ENCODE peak calls at places on chromosome X, in six cellular contexts. T is GM12878, N is SK-N-SH, F is endothelial cell of umbilical vein, L is HCT116, M is breast epithelium. J is an unnamed sample.

GRCh38 chrX:154401045-154401799 is 3.0 kb downstream of the RPL10 start:
- DNase-seq in L (no peak), F (no peak), N (no peak), M (no peak), T (no peak), J (no peak)

GRCh38 chrX:12956704-12957541 is 18.0 kb upstream of the TMSB4X start:
- DNase-seq in F (peak; percentile 77), M (no peak), T (peak; percentile 91), N (peak; percentile 4), L (peak; percentile 37), J (no peak)

GRCh38 chrX:104742345-104742744 is 176.3 kb downstream of the IL1RAPL2 start:
- DNase-seq in L (no peak), F (no peak), N (no peak), T (no peak), M (no peak), J (no peak)

GRCh38 chrX:6384391-6384790 is 150.5 kb downstream of the VCX3A start:
- DNase-seq in T (no peak), L (no peak), F (no peak), M (no peak), N (no peak), J (no peak)

GRCh38 chrX:46602468-46603102 is 29.0 kb downstream of the CHST7 start:
- DNase-seq in L (no peak), M (no peak), T (no peak), N (no peak), F (no peak), J (no peak)

GRCh38 chrX:136646602-136647239 is 1.2 kb upstream of the CD40LG start:
- DNase-seq in L (no peak), T (no peak), M (no peak), N (no peak), F (no peak), J (no peak)

GRCh38 chrX:33725556-33726232 is 406.4 kb downstream of the FAM47A start:
- DNase-seq in T (no peak), F (peak; percentile 16), M (peak; percentile 48), N (no peak), L (no peak), J (peak; percentile 4)

GRCh38 chrX:121579016-121579760 is 531.8 kb downstream of the GLUD2 start:
- DNase-seq in F (peak; percentile 1), M (no peak), T (peak; percentile 4), N (peak; percentile 3), L (peak; percentile 15), J (no peak)

GRCh38 chrX:153909024-153909979 is 4.8 kb downstream of the AVPR2 start:
- DNase-seq in F (no peak), T (no peak), L (no peak), M (no peak), N (peak; percentile 71), J (no peak)

GRCh38 chrX:19462879-19463278 is 52.4 kb downstream of the MAP3K15 start:
- DNase-seq in M (no peak), L (no peak), N (no peak), F (no peak), T (no peak), J (no peak)

GRCh38 chrX:54495814-54496516 is at the start of gene FGD1:
- DNase-seq in L (no peak), F (peak; percentile 60), N (peak; percentile 92), T (no peak), M (peak; percentile 62), J (peak; percentile 52)

GRCh38 chrX:68419934-68420333 is 13.4 kb downstream of the OPHN1 start:
- DNase-seq in N (no peak), M (no peak), L (no peak), T (no peak), F (no peak), J (no peak)

GRCh38 chrX:53714580-53715335 is 28.2 kb upstream of the HUWE1 start:
- DNase-seq in M (peak; percentile 52), N (no peak), F (peak; percentile 8), L (peak; percentile 4), T (peak; percentile 89), J (peak; percentile 62)

GRCh38 chrX:24672701-24673190 is 21.0 kb upstream of the POLA1 start:
- DNase-seq in F (no peak), T (no peak), N (no peak), M (no peak), L (no peak), J (no peak)

GRCh38 chrX:68238568-68238967 is 194.7 kb downstream of the OPHN1 start:
- DNase-seq in T (no peak), F (no peak), L (no peak), M (no peak), N (peak; percentile 2), J (no peak)

GRCh38 chrX:72003811-72004750 is 93.4 kb downstream of the NHSL2 start:
- DNase-seq in N (peak; percentile 48), F (peak; percentile 45), L (peak; percentile 40), M (no peak), T (no peak), J (no peak)

GRCh38 chrX:150934453-150934852 is 36.0 kb upstream of the CD99L2 start:
- DNase-seq in F (no peak), M (no peak), N (no peak), T (no peak), L (no peak), J (peak; percentile 23)

GRCh38 chrX:154096140-154097002 is 1.1 kb downstream of the MECP2 start:
- DNase-seq in T (no peak), F (no peak), M (no peak), N (no peak), L (no peak), J (no peak)

GRCh38 chrX:39613997-39614679 is 483.6 kb downstream of the BCOR start:
- DNase-seq in N (peak; percentile 59), L (no peak), M (no peak), T (peak; percentile 46), F (no peak), J (no peak)

GRCh38 chrX:118976599-118977340 is 2.4 kb downstream of the LONRF3 start:
- DNase-seq in M (peak; percentile 53), T (no peak), N (peak; percentile 61), L (no peak), F (no peak), J (peak; percentile 6)

GRCh38 chrX:117707948-117708743 is 408.5 kb downstream of the KLHL13 start:
- DNase-seq in L (no peak), M (no peak), T (no peak), N (no peak), F (no peak), J (no peak)

GRCh38 chrX:78075787-78076389 is 28.2 kb upstream of the PGK1 start:
- DNase-seq in T (no peak), M (no peak), F (no peak), N (no peak), L (peak; percentile 23), J (no peak)

GRCh38 chrX:87327267-87327666 is 190.3 kb upstream of the KLHL4 start:
- DNase-seq in F (no peak), L (no peak), T (no peak), M (no peak), N (no peak), J (no peak)

GRCh38 chrX:10819973-10820372 is 199.6 kb upstream of the MID1 start:
- DNase-seq in L (no peak), F (no peak), T (no peak), M (no peak), N (peak; percentile 42), J (no peak)
- TF ChIP-seq POLR2AphosphoS5 in L (no peak), F (no peak), T (no peak), M (no peak), N (no peak), J (no peak)

GRCh38 chrX:21374163-21374993 is at the start of gene CNKSR2:
- DNase-seq in T (no peak), L (no peak), F (peak; percentile 5), M (peak; percentile 48), N (peak; percentile 87), J (peak; percentile 16)
- H3K4me3 ChIP-seq in T (peak within 1 kb of the TSS; percentile 57), L (no peak within 1 kb of the TSS), F (no peak within 1 kb of the TSS), M (peak within 1 kb of the TSS; percentile 69), N (peak within 1 kb of the TSS; percentile 53), J (peak within 1 kb of the TSS; percentile 43)

DNA sequence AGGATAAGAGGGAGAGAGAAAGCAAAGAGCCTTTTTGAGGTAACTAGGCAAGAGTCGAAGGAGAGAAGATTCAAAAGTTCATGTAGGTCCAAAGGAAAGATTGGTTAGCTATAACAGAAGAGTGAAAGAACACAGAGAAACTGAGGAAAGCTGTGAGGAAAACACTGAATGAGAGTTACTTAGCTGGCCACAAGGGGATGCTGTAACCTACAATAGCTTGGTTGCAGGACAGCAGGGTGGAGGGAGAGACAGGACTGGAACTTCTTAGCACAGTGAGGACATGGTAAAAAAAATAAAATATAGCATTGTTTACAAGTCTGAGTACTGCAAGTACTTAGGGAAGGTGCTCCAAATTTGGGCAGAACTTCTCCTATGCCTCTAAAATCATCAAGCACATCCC is 48.3 kb downstream of the RAI2 start:
- DNase-seq in N (peak; percentile 38), M (no peak), L (no peak), T (no peak), F (no peak), J (no peak)
- TF ChIP-seq POLR2AphosphoS5 in N (no peak), M (no peak), L (no peak), T (no peak), F (no peak), J (no peak)

DNA sequence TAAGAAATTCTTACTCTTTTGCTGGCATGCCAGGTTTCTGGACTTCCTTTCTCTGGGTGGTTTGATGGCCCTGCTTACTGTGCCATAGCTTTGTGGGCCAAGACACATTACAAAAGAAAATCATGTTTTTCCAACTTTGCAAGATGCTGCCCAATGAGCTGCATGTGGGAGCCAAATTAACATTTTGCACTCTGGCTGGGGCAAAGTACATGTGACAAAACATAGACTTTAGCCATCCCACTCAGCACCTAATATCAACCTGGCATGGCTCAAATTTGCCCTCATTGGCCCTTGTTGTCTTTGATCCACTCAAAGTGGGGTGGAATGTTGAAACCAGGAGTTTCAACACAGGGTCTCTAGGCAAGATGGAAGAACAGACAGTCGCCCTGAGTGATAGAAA is 40.0 kb upstream of the DYNLT3 start:
- DNase-seq in M (no peak), F (no peak), T (no peak), L (no peak), N (no peak), J (no peak)
- H3K4me3 ChIP-seq in M (no peak overlapping the region), F (no peak overlapping the region), T (no peak overlapping the region), L (no peak overlapping the region), N (no peak overlapping the region), J (no peak overlapping the region)

J was measured in prostate gland.